ENCODE peak calls at places on chromosomes 5 and 9, in six cellular contexts. One of them, this sample, is unnamed.

GRCh38 chr5:138549414-138549813 is 6.4 kb upstream of the ETF1 start:
- DNase-seq in lower lobe of right lung: no peak
- DNase-seq in HepG2: no peak
- DNase-seq in RWPE1: no peak
- DNase-seq in dorsolateral prefrontal cortex: no peak
- DNase-seq in brain microvascular endothelial cell: no peak
- DNase-seq in this sample: no peak

GRCh38 chr5:145811834-145812625 is 23.1 kb downstream of the PRELID2 start:
- DNase-seq in lower lobe of right lung: no peak
- DNase-seq in RWPE1: no peak
- DNase-seq in dorsolateral prefrontal cortex: no peak
- DNase-seq in brain microvascular endothelial cell: peak
- DNase-seq in HepG2: peak
- DNase-seq in this sample: no peak

GRCh38 chr5:142466195-142466951 is 141.6 kb upstream of the SPRY4 start:
- DNase-seq in dorsolateral prefrontal cortex: no peak
- DNase-seq in HepG2: no peak
- DNase-seq in lower lobe of right lung: no peak
- DNase-seq in brain microvascular endothelial cell: peak
- DNase-seq in RWPE1: no peak
- DNase-seq in this sample: no peak

GRCh38 chr9:38372685-38373619 is 19.6 kb upstream of the ALDH1B1 start:
- DNase-seq in HepG2: no peak
- DNase-seq in dorsolateral prefrontal cortex: no peak
- DNase-seq in RWPE1: no peak
- DNase-seq in brain microvascular endothelial cell: no peak
- DNase-seq in lower lobe of right lung: no peak
- DNase-seq in this sample: no peak

GRCh38 chr5:5332287-5332686 is 90.2 kb upstream of the ICE1 start:
- DNase-seq in RWPE1: no peak
- DNase-seq in brain microvascular endothelial cell: no peak
- DNase-seq in lower lobe of right lung: no peak
- DNase-seq in dorsolateral prefrontal cortex: no peak
- DNase-seq in HepG2: peak
- DNase-seq in this sample: no peak

GRCh38 chr5:1311443-1312055 is 16.7 kb upstream of the TERT start:
- DNase-seq in dorsolateral prefrontal cortex: peak
- DNase-seq in RWPE1: no peak
- DNase-seq in HepG2: no peak
- DNase-seq in lower lobe of right lung: peak
- DNase-seq in brain microvascular endothelial cell: no peak
- DNase-seq in this sample: no peak

GRCh38 chr5:143102414-143102813 is 301.1 kb downstream of the NR3C1 start:
- DNase-seq in brain microvascular endothelial cell: no peak
- DNase-seq in HepG2: no peak
- DNase-seq in dorsolateral prefrontal cortex: no peak
- DNase-seq in lower lobe of right lung: no peak
- DNase-seq in RWPE1: no peak
- DNase-seq in this sample: no peak

GRCh38 chr5:100270323-100270771 is 264.8 kb upstream of the FAM174A start:
- DNase-seq in lower lobe of right lung: no peak
- DNase-seq in RWPE1: no peak
- DNase-seq in dorsolateral prefrontal cortex: no peak
- DNase-seq in HepG2: no peak
- DNase-seq in brain microvascular endothelial cell: no peak
- DNase-seq in this sample: no peak

GRCh38 chr5:142433526-142434321 is 108.9 kb upstream of the SPRY4 start:
- DNase-seq in dorsolateral prefrontal cortex: no peak
- DNase-seq in HepG2: peak
- DNase-seq in RWPE1: no peak
- DNase-seq in brain microvascular endothelial cell: peak
- DNase-seq in lower lobe of right lung: no peak
- DNase-seq in this sample: no peak

DNA sequence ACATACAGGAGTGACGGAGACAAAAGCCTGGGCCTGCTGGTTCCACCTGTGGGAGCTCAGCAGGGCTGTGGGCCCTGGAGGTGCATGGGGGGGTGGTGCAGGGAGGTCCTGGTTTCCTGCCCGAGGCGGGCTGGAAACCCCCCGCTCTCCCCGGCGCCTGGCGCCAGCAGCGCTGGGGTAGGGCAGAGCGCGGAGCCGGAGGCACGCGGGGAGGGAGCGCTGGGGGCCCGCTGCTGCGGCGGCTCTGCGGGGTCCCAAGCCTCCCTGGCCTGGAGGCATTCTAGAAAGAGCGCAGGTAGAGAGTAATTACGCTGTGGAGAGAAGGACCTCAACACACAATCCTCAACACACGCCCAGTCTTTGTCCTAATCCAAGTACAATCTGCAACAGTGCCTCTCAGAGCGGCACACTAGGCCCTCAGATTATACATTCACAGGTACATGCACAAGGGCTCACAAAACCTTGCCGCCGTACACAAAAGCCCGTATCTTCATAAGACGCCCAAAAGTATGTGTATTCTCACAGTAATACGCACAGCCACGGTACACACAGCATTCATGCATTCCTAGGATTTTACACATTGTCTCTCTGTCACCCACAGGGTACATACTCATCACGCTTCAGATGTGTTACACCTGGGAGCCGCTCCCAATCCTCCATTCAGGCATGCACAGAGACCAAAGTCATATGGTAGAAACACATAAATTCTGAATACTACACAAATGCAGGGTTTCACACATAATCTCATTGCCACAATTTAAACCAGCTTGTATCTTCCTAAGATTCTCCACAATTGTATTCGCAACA is 2.1 kb upstream of the HAND1 start:
- DNase-seq in RWPE1: no peak
- DNase-seq in brain microvascular endothelial cell: no peak
- DNase-seq in HepG2: no peak
- DNase-seq in lower lobe of right lung: no peak
- DNase-seq in dorsolateral prefrontal cortex: no peak
- DNase-seq in this sample: no peak
- H3K27ac ChIP-seq in RWPE1: no peak
- H3K27ac ChIP-seq in brain microvascular endothelial cell: no peak
- H3K27ac ChIP-seq in HepG2: no peak
- H3K27ac ChIP-seq in lower lobe of right lung: no peak
- H3K27ac ChIP-seq in dorsolateral prefrontal cortex: no peak
- H3K27ac ChIP-seq in this sample: no peak

GRCh38 chr9:22201256-22201655 is 192.2 kb upstream of the CDKN2B start:
- DNase-seq in lower lobe of right lung: no peak
- DNase-seq in dorsolateral prefrontal cortex: no peak
- DNase-seq in HepG2: no peak
- DNase-seq in brain microvascular endothelial cell: no peak
- DNase-seq in RWPE1: no peak
- DNase-seq in this sample: no peak
- H3K27ac ChIP-seq in lower lobe of right lung: no peak
- H3K27ac ChIP-seq in dorsolateral prefrontal cortex: no peak
- H3K27ac ChIP-seq in HepG2: no peak
- H3K27ac ChIP-seq in brain microvascular endothelial cell: no peak
- H3K27ac ChIP-seq in RWPE1: no peak
- H3K27ac ChIP-seq in this sample: no peak

GRCh38 chr5:170963521-170963920 is 101.7 kb downstream of the RANBP17 start:
- DNase-seq in RWPE1: no peak
- DNase-seq in dorsolateral prefrontal cortex: no peak
- DNase-seq in HepG2: no peak
- DNase-seq in lower lobe of right lung: no peak
- DNase-seq in brain microvascular endothelial cell: peak
- DNase-seq in this sample: no peak
- H3K27ac ChIP-seq in RWPE1: no peak
- H3K27ac ChIP-seq in dorsolateral prefrontal cortex: no peak
- H3K27ac ChIP-seq in HepG2: no peak
- H3K27ac ChIP-seq in lower lobe of right lung: no peak
- H3K27ac ChIP-seq in brain microvascular endothelial cell: no peak
- H3K27ac ChIP-seq in this sample: no peak

DNA sequence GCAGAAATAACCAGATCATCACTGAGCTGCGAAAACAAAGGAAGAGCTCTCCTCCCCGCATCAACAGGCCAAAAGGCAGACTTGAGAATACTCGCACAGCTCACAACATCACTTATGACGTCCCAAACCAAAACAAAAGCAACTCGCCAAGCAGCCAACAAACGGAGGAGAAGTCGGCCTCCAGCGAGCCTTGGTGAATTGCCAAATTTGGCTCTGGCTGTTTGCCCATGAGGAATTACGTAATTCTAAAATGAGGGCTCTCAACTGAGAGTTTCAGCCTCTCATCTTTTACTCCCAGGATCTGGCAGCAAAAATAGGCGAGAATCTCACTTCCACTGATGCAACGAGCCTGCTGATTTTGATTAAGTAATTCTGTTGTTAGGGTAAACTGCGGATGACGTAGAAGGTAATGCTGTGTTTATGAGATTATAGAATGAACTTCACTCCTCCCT is 51.7 kb upstream of the SEMA6A start:
- DNase-seq in brain microvascular endothelial cell: peak
- DNase-seq in HepG2: no peak
- DNase-seq in dorsolateral prefrontal cortex: peak
- DNase-seq in lower lobe of right lung: no peak
- DNase-seq in RWPE1: no peak
- DNase-seq in this sample: no peak
- H3K27ac ChIP-seq in brain microvascular endothelial cell: no peak
- H3K27ac ChIP-seq in HepG2: no peak
- H3K27ac ChIP-seq in dorsolateral prefrontal cortex: peak
- H3K27ac ChIP-seq in lower lobe of right lung: peak
- H3K27ac ChIP-seq in RWPE1: no peak
- H3K27ac ChIP-seq in this sample: no peak

GRCh38 chr5:133824661-133825254 is 143.7 kb downstream of the C5orf15 start:
- DNase-seq in HepG2: no peak
- DNase-seq in brain microvascular endothelial cell: no peak
- DNase-seq in dorsolateral prefrontal cortex: no peak
- DNase-seq in lower lobe of right lung: no peak
- DNase-seq in RWPE1: no peak
- DNase-seq in this sample: no peak
- H3K27ac ChIP-seq in HepG2: no peak
- H3K27ac ChIP-seq in brain microvascular endothelial cell: no peak
- H3K27ac ChIP-seq in dorsolateral prefrontal cortex: no peak
- H3K27ac ChIP-seq in lower lobe of right lung: no peak
- H3K27ac ChIP-seq in RWPE1: no peak
- H3K27ac ChIP-seq in this sample: no peak

GRCh38 chr5:16721151-16722102 is 104.6 kb upstream of the RETREG1 start:
- DNase-seq in RWPE1: no peak
- DNase-seq in HepG2: peak
- DNase-seq in lower lobe of right lung: no peak
- DNase-seq in brain microvascular endothelial cell: no peak
- DNase-seq in dorsolateral prefrontal cortex: no peak
- DNase-seq in this sample: no peak
- H3K27ac ChIP-seq in RWPE1: no peak
- H3K27ac ChIP-seq in HepG2: peak
- H3K27ac ChIP-seq in lower lobe of right lung: peak
- H3K27ac ChIP-seq in brain microvascular endothelial cell: no peak
- H3K27ac ChIP-seq in dorsolateral prefrontal cortex: peak
- H3K27ac ChIP-seq in this sample: no peak